ENCODE peak calls at places on chromosomes 5 and 9, in eight cellular contexts. O is cardiac muscle cell, K is ovary, L is psoas muscle, U is GM12878, A is heart left ventricle, T is heart right ventricle, D is fibroblast of lung. V is an unnamed sample.

GRCh38 chr9:68705636-68706578 is 867 bp downstream of the PIP5K1B start:
- DNase-seq in A (peak; percentile 64), T (peak; percentile 55), L (peak; percentile 32), U (no peak), O (peak; percentile 12), D (peak; percentile 11), K (no peak), V (no peak)

GRCh38 chr9:111481885-111482636 is 2.1 kb downstream of the ECPAS start:
- DNase-seq in T (no peak), U (no peak), A (no peak), D (peak; percentile 80), L (peak; percentile 27), O (peak; percentile 63), K (no peak), V (no peak)

GRCh38 chr5:91474201-91474600 is 91.1 kb upstream of the ARRDC3 start:
- DNase-seq in O (no peak), K (no peak), A (no peak), L (no peak), D (peak; percentile 8), T (no peak), U (no peak), V (no peak)

GRCh38 chr9:105258225-105258737 is 13.8 kb downstream of the SLC44A1 start:
- DNase-seq in U (no peak), T (no peak), K (no peak), D (no peak), A (no peak), L (no peak), O (peak; percentile 46), V (peak; percentile 15)

GRCh38 chr5:74934949-74935751 is 69.0 kb upstream of the FAM169A start:
- DNase-seq in K (peak; percentile 16), T (no peak), L (no peak), A (no peak), O (peak; percentile 65), D (peak; percentile 52), U (no peak), V (peak; percentile 84)

GRCh38 chr9:93038918-93039317 is 19.6 kb upstream of the SUSD3 start:
- DNase-seq in T (no peak), D (no peak), U (no peak), K (no peak), O (no peak), A (no peak), L (no peak), V (no peak)

GRCh38 chr9:110932883-110933282 is 105.4 kb downstream of the LPAR1 start:
- DNase-seq in U (no peak), K (no peak), O (no peak), L (no peak), D (no peak), A (no peak), T (no peak), V (no peak)

GRCh38 chr5:43193952-43194321 is 1.9 kb downstream of the NIM1K start:
- DNase-seq in K (no peak), U (no peak), O (no peak), T (no peak), D (no peak), A (no peak), L (no peak), V (no peak)

GRCh38 chr9:124001865-124002525 is 9.6 kb upstream of the LHX2 start:
- DNase-seq in D (no peak), T (no peak), U (no peak), K (no peak), O (no peak), L (no peak), A (no peak), V (no peak)

GRCh38 chr5:79255786-79256557 is 20.0 kb downstream of the JMY start:
- DNase-seq in T (no peak), U (no peak), L (no peak), A (no peak), K (no peak), O (peak; percentile 55), D (peak; percentile 34), V (peak; percentile 56)

GRCh38 chr5:50733737-50734136 is 67.3 kb downstream of the PARP8 start:
- DNase-seq in L (no peak), T (no peak), U (no peak), K (no peak), A (no peak), D (no peak), O (no peak), V (no peak)

GRCh38 chr5:58363850-58364249 is 96.0 kb downstream of the PLK2 start:
- DNase-seq in L (no peak), K (no peak), U (no peak), D (no peak), O (no peak), T (no peak), A (no peak), V (no peak)

GRCh38 chr9:385818-386398 is 171.2 kb downstream of the DOCK8 start:
- DNase-seq in A (no peak), K (peak; percentile 60), D (peak; percentile 55), U (no peak), T (no peak), L (no peak), O (peak; percentile 85), V (peak; percentile 68)

GRCh38 chr5:33688041-33688980 is 203.5 kb downstream of the ADAMTS12 start:
- DNase-seq in T (no peak), L (no peak), A (peak; percentile 26), K (no peak), D (no peak), O (peak; percentile 24), U (no peak), V (peak; percentile 8)

GRCh38 chr5:2022436-2022835 is 139.7 kb upstream of the IRX4 start:
- DNase-seq in D (no peak), L (no peak), K (no peak), T (no peak), O (no peak), U (no peak), A (no peak), V (no peak)

GRCh38 chr5:60482301-60482700 is 217.7 kb downstream of the DEPDC1B start:
- DNase-seq in O (no peak), T (no peak), L (no peak), K (no peak), D (no peak), U (no peak), A (no peak), V (no peak)

GRCh38 chr9:21081999-21082398 is 4.3 kb upstream of the IFNB1 start:
- DNase-seq in A (no peak), U (no peak), L (no peak), O (no peak), T (no peak), K (no peak), D (no peak), V (no peak)

GRCh38 chr9:91949946-91950664 is at the start of gene ROR2:
- DNase-seq in O (peak; percentile 88), D (peak; percentile 70), T (peak; percentile 65), K (peak; percentile 83), L (peak; percentile 67), A (peak; percentile 42), U (no peak), V (peak; percentile 56)

GRCh38 chr5:135310328-135310989 is 88.6 kb downstream of the MACROH2A1 start:
- DNase-seq in A (no peak), L (no peak), K (no peak), T (no peak), O (peak; percentile 24), D (peak; percentile 76), U (no peak), V (no peak)
- H3K4me1 ChIP-seq in A (no peaks in the 10 kb centered on the region), L (no peaks in the 10 kb centered on the region), K (no peaks in the 10 kb centered on the region), T (no peaks in the 10 kb centered on the region), O (no peaks in the 10 kb centered on the region), D (peaks cover 20% of the 10 kb centered on the region), U (peaks cover 5% of the 10 kb centered on the region), V (no peaks in the 10 kb centered on the region)

GRCh38 chr9:34992376-34992951 is 2.9 kb downstream of the DNAJB5 start:
- DNase-seq in A (peak; percentile 92), K (peak; percentile 65), T (peak; percentile 56), O (peak; percentile 90), U (no peak), L (peak; percentile 90), D (peak; percentile 92), V (peak; percentile 48)

GRCh38 chr9:34990908-34991832 is 1.6 kb downstream of the DNAJB5 start:
- DNase-seq in K (no peak), L (peak; percentile 49), O (no peak), A (peak; percentile 65), D (no peak), T (no peak), U (no peak), V (no peak)

GRCh38 chr9:34993502-34994428 is 4.2 kb downstream of the DNAJB5 start:
- DNase-seq in D (peak; percentile 91), K (peak; percentile 70), T (peak; percentile 71), L (peak; percentile 86), U (no peak), A (peak; percentile 94), O (peak; percentile 92), V (peak; percentile 40)

GRCh38 chr9:34989946-34990635 is 546 bp downstream of the DNAJB5 start:
- DNase-seq in O (peak; percentile 64), T (peak; percentile 57), A (peak; percentile 81), U (no peak), D (peak; percentile 52), L (peak; percentile 80), K (peak; percentile 71), V (peak; percentile 79)

DNA sequence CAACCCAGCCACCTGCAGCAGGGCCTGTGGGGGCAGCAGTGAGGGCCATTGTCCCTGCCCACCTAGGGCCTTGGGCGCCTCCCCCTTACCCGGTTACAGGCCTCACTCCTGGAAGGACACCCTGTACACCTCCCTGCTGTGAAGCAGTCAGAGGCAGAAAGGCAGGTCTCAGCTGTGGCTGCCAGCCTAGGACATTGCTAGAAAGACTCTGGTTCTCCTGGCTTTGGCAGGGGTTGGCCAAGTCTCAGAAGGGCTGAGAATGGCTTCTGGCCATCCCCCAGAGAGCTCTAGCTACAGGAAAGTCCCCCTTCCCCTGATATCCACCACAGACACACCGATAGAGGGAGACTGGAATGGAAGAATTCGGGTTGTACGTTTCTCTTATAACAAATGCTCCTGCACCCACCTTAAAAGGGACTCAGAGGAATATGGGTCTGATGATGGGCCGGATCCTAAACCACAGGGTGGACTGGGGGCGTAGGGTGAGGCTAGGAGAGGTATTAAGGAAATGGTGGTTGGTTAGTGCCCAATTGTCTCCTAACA is 2.4 kb downstream of the DNAJB5 start:
- DNase-seq in K (no peak), O (peak; percentile 27), D (no peak), A (peak; percentile 88), U (no peak), T (peak; percentile 34), L (peak; percentile 83), V (peak; percentile 65)
- H3K4me3 ChIP-seq in K (no peak overlapping the region), O (no peak overlapping the region), D (no peak overlapping the region), A (peak overlapping the region; percentile 5), U (no peak overlapping the region), T (no peak overlapping the region), L (peak overlapping the region; percentile 80), V (no peak overlapping the region)

GRCh38 chr9:34651876-34652602 is at the start of gene IL11RA:
- DNase-seq in T (peak; percentile 91), L (peak; percentile 93), A (peak; percentile 95), K (peak; percentile 94), O (peak; percentile 83), U (no peak), D (peak; percentile 86), V (peak; percentile 64)
- TF ChIP-seq CTCF in T (no peak), L (no peak), A (peak; percentile 18), K (no peak), O (no peak), U (no peak), D (no peak), V (no peak)

DNA sequence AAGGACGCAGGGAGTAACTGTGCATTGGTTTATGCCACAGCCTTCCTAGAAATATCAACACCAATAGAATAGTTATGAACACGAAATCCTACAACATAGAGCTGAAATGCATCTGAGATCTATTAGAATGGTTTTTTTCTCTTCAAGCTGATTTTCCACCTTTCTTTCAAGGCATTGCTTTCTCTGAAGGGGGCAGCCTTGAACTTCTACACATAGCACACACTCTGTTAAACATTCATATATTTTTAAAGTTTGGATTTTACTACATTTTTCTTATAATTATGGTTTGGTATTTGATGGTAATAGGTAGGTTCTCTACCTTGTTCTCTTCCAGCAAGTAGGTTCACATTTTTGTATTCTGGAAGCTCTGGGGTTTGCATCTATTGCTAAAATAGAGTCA is 661.8 kb downstream of the SEMA5A start:
- DNase-seq in K (no peak), D (no peak), U (no peak), O (no peak), T (no peak), A (no peak), L (no peak), V (no peak)
- H3K4me1 ChIP-seq in K (no peaks in the 10 kb centered on the region), D (no peaks in the 10 kb centered on the region), U (no peaks in the 10 kb centered on the region), O (no peaks in the 10 kb centered on the region), T (no peaks in the 10 kb centered on the region), A (no peaks in the 10 kb centered on the region), L (no peaks in the 10 kb centered on the region), V (no peaks in the 10 kb centered on the region)

V was measured in body of pancreas.